ENCODE peak calls at places on chromosomes 5 and 9, in nine cellular contexts. K is CD4-positive, alpha-beta memory T cell; F is H1; Y is GM12865; X is aorta; D is pancreas; I is astrocyte of the spinal cord; G is fibroblast of pulmonary artery; E is cardiac fibroblast. C is an unnamed sample.

GRCh38 chr5:122501087-122501435 is 189.0 kb downstream of the SNCAIP start:
- DNase-seq in K (no peak), F (no peak), Y (no peak), X (peak), D (no peak), I (no peak), G (peak), E (peak), C (peak)

GRCh38 chr5:53318303-53318702 is 162.1 kb upstream of the FST start:
- DNase-seq in K (no peak), F (no peak), Y (no peak), X (no peak), D (no peak), I (no peak), G (no peak), E (no peak), C (no peak)

GRCh38 chr9:129887210-129888084 is 52.2 kb downstream of the USP20 start:
- DNase-seq in K (peak), F (no peak), Y (peak), X (peak), D (no peak), I (peak), G (peak), E (peak), C (peak)

GRCh38 chr5:527646-528591 is 3.7 kb upstream of the SLC9A3 start:
- DNase-seq in K (no peak), F (no peak), Y (no peak), X (peak), D (peak), I (no peak), G (no peak), E (no peak), C (no peak)

GRCh38 chr9:38160613-38161215 is 91.7 kb upstream of the SHB start:
- DNase-seq in K (peak), F (no peak), Y (peak), X (peak), D (peak), I (peak), G (peak), E (peak), C (peak)

GRCh38 chr9:134475051-134475790 is 149.0 kb downstream of the RXRA start:
- DNase-seq in K (no peak), F (no peak), Y (no peak), X (peak), D (no peak), I (peak), G (peak), E (peak), C (peak)

GRCh38 chr5:168819004-168819626 is 239.9 kb upstream of the PANK3 start:
- DNase-seq in K (no peak), F (no peak), Y (no peak), X (no peak), D (no peak), I (no peak), G (no peak), E (no peak), C (no peak)

GRCh38 chr9:120925535-120926396 is 830 bp downstream of the TRAF1 start:
- DNase-seq in K (peak), F (no peak), Y (peak), X (peak), D (no peak), I (peak), G (peak), E (peak), C (peak)

GRCh38 chr5:144368556-144368955 is 197.9 kb downstream of the KCTD16 start:
- DNase-seq in K (no peak), F (no peak), Y (no peak), X (no peak), D (no peak), I (peak), G (peak), E (peak), C (peak)

GRCh38 chr9:89661956-89662717 is 57.3 kb downstream of the GADD45G start:
- DNase-seq in K (no peak), F (peak), Y (peak), X (peak), D (peak), I (peak), G (peak), E (peak), C (peak)

GRCh38 chr9:34518110-34518616 is 4.6 kb downstream of the ENHO start:
- DNase-seq in K (no peak), F (no peak), Y (no peak), X (no peak), D (no peak), I (no peak), G (no peak), E (no peak), C (no peak)

GRCh38 chr9:138038244-138038671 is 160.7 kb downstream of the CACNA1B start:
- DNase-seq in K (no peak), F (no peak), Y (no peak), X (no peak), D (no peak), I (no peak), G (no peak), E (no peak), C (no peak)

GRCh38 chr9:110404473-110404872 is 66.8 kb upstream of the TXNDC8 start:
- DNase-seq in K (no peak), F (no peak), Y (no peak), X (no peak), D (no peak), I (no peak), G (no peak), E (no peak), C (no peak)

GRCh38 chr5:146068136-146068717 is 37.1 kb downstream of the PLAC8L1 start:
- DNase-seq in K (no peak), F (no peak), Y (no peak), X (no peak), D (no peak), I (no peak), G (no peak), E (no peak), C (no peak)

GRCh38 chr9:119044801-119045200 is 324.4 kb downstream of the BRINP1 start:
- DNase-seq in K (no peak), F (no peak), Y (no peak), X (no peak), D (no peak), I (no peak), G (no peak), E (no peak), C (no peak)

GRCh38 chr5:2603176-2603575 is 148.3 kb downstream of the IRX2 start:
- DNase-seq in K (no peak), F (no peak), Y (no peak), X (no peak), D (no peak), I (no peak), G (no peak), E (no peak), C (no peak)

GRCh38 chr5:20555034-20555433 is 567.0 kb upstream of the CDH18 start:
- DNase-seq in K (no peak), F (no peak), Y (no peak), X (no peak), D (no peak), I (no peak), G (no peak), E (no peak), C (no peak)

GRCh38 chr5:134034326-134034725 is 29.6 kb upstream of the VDAC1 start:
- DNase-seq in K (no peak), F (no peak), Y (no peak), X (no peak), D (peak), I (no peak), G (no peak), E (no peak), C (no peak)

GRCh38 chr9:99954108-99954507 is 47.7 kb downstream of the STX17 start:
- DNase-seq in K (no peak), F (no peak), Y (peak), X (no peak), D (no peak), I (no peak), G (no peak), E (no peak), C (no peak)

GRCh38 chr5:53429706-53430105 is 50.7 kb upstream of the FST start:
- DNase-seq in K (no peak), F (no peak), Y (no peak), X (no peak), D (no peak), I (peak), G (no peak), E (peak), C (peak)

GRCh38 chr5:172686111-172686510 is 45.0 kb downstream of the NEURL1B start:
- DNase-seq in K (no peak), F (no peak), Y (no peak), X (peak), D (no peak), I (no peak), G (no peak), E (no peak), C (peak)

GRCh38 chr9:122126340-122127333 is 32.9 kb downstream of the NDUFA8 start:
- DNase-seq in K (no peak), F (no peak), Y (no peak), X (no peak), D (no peak), I (peak), G (peak), E (peak), C (peak)

GRCh38 chr5:10863763-10864383 is 102.8 kb upstream of the DAP start:
- DNase-seq in K (peak), F (peak), Y (peak), X (peak), D (peak), I (peak), G (peak), E (peak), C (peak)

GRCh38 chr9:92147030-92147853 is 32.0 kb upstream of the SPTLC1 start:
- DNase-seq in K (no peak), F (no peak), Y (peak), X (peak), D (no peak), I (peak), G (peak), E (peak), C (peak)

GRCh38 chr5:16628376-16628775 is 11.6 kb upstream of the RETREG1 start:
- DNase-seq in K (no peak), F (no peak), Y (no peak), X (no peak), D (no peak), I (no peak), G (no peak), E (no peak), C (no peak)

GRCh38 chr9:133732351-133733073 is 5.6 kb downstream of the SARDH start:
- DNase-seq in K (no peak), F (no peak), Y (no peak), X (no peak), D (no peak), I (no peak), G (no peak), E (no peak), C (no peak)

GRCh38 chr9:134562146-134562753 is 79.4 kb upstream of the COL5A1 start:
- DNase-seq in K (no peak), F (no peak), Y (no peak), X (no peak), D (no peak), I (no peak), G (no peak), E (no peak), C (peak)

GRCh38 chr9:121820286-121821005 is 169.0 kb downstream of the DAB2IP start:
- DNase-seq in K (no peak), F (no peak), Y (no peak), X (no peak), D (no peak), I (no peak), G (no peak), E (no peak), C (no peak)

GRCh38 chr5:9722826-9723225 is 92.7 kb upstream of the TAS2R1 start:
- DNase-seq in K (no peak), F (no peak), Y (no peak), X (no peak), D (no peak), I (no peak), G (no peak), E (no peak), C (no peak)

GRCh38 chr9:109286571-109286977 is 34.3 kb downstream of the EPB41L4B start:
- DNase-seq in K (no peak), F (no peak), Y (no peak), X (no peak), D (no peak), I (peak), G (peak), E (peak), C (peak)

GRCh38 chr9:90961375-90961774 is 159.8 kb downstream of the SYK start:
- DNase-seq in K (no peak), F (no peak), Y (no peak), X (peak), D (no peak), I (peak), G (no peak), E (peak), C (peak)

GRCh38 chr9:79572891-79573696 is 1.3 kb downstream of the TLE4 start:
- DNase-seq in K (peak), F (no peak), Y (peak), X (peak), D (peak), I (no peak), G (no peak), E (no peak), C (no peak)

GRCh38 chr9:137745541-137745991 is 126.8 kb downstream of the EHMT1 start:
- DNase-seq in K (no peak), F (no peak), Y (peak), X (no peak), D (no peak), I (peak), G (peak), E (peak), C (peak)

GRCh38 chr5:14572384-14572783 is 9.2 kb upstream of the OTULINL start:
- DNase-seq in K (no peak), F (no peak), Y (no peak), X (no peak), D (no peak), I (no peak), G (no peak), E (no peak), C (no peak)
- H3K4me3 ChIP-seq in K (no peak), F (no peak), Y (no peak), X (no peak), D (no peak), I (no peak), G (no peak), E (no peak), C (no peak)

GRCh38 chr5:138927979-138928378 is 52.8 kb upstream of the LRRTM2 start:
- DNase-seq in K (no peak), F (no peak), Y (no peak), X (peak), D (peak), I (no peak), G (peak), E (no peak), C (peak)
- H3K4me3 ChIP-seq in K (no peak), F (no peak), Y (no peak), X (no peak), D (no peak), I (no peak), G (no peak), E (no peak), C (no peak)

GRCh38 chr9:114098021-114098659 is 952 bp downstream of the KIF12 start:
- DNase-seq in K (peak), F (no peak), Y (no peak), X (no peak), D (peak), I (no peak), G (no peak), E (no peak), C (no peak)
- H3K4me3 ChIP-seq in K (no peak), F (peak), Y (no peak), X (peak), D (peak), I (peak), G (peak), E (peak), C (peak)

DNA sequence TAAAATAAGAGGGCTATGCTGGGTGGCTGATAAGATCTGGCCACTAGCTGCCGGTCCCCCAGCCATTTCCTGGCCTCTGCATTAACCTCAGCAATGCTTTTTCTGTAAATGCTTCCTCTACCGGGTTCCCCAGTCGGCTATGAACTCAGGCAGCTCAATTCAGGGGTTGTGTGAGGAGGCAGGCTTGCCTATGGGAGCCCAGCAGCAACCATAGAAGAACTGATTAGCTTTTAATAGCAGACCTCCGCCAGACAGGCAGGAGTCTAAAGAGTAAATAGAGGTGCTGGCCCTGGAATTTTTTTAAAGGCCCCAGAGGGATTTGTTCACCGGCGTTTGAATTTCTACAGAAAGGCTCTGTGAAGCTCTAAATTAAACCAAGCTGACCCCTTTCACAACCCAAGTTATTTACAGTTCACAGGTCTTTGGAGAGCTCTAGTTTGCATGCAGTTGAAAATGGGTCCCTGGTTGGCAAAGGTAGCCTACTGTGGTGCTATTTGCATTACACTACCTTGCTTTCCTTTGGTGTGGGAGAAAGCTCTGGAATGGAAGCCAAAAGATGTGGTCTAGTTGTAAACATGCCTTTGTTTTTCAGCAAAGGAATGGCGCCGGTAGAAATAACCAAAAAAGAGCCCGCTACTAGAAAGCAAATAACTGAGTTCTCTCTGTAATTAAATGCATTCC is 289.7 kb upstream of the SEMA6A start:
- DNase-seq in K (no peak), F (peak), Y (no peak), X (no peak), D (no peak), I (peak), G (no peak), E (no peak), C (no peak)
- H3K4me3 ChIP-seq in K (no peak), F (no peak), Y (no peak), X (no peak), D (no peak), I (no peak), G (no peak), E (no peak), C (no peak)

GRCh38 chr5:132259061-132259851 is 1.8 kb downstream of the PDLIM4 start:
- DNase-seq in K (no peak), F (no peak), Y (no peak), X (peak), D (peak), I (peak), G (peak), E (peak), C (peak)
- H3K4me3 ChIP-seq in K (no peak), F (no peak), Y (no peak), X (no peak), D (no peak), I (peak), G (peak), E (peak), C (peak)

GRCh38 chr5:154782812-154783592 is 27.8 kb downstream of the LARP1 start:
- DNase-seq in K (no peak), F (no peak), Y (peak), X (no peak), D (no peak), I (no peak), G (no peak), E (no peak), C (no peak)
- H3K4me3 ChIP-seq in K (no peak), F (no peak), Y (no peak), X (no peak), D (no peak), I (no peak), G (no peak), E (no peak), C (no peak)

GRCh38 chr5:119339965-119340364 is 15.9 kb upstream of the TNFAIP8 start:
- DNase-seq in K (no peak), F (no peak), Y (peak), X (no peak), D (no peak), I (no peak), G (no peak), E (no peak), C (no peak)
- H3K4me3 ChIP-seq in K (peak), F (no peak), Y (peak), X (no peak), D (no peak), I (no peak), G (no peak), E (no peak), C (no peak)

GRCh38 chr5:167652690-167653089 is 638.8 kb upstream of the WWC1 start:
- DNase-seq in K (no peak), F (no peak), Y (no peak), X (no peak), D (no peak), I (peak), G (no peak), E (peak), C (peak)
- H3K4me3 ChIP-seq in K (no peak), F (no peak), Y (no peak), X (no peak), D (no peak), I (no peak), G (no peak), E (no peak), C (no peak)

GRCh38 chr5:131821221-131821620 is 24.4 kb upstream of the FNIP1 start:
- DNase-seq in K (no peak), F (no peak), Y (no peak), X (no peak), D (no peak), I (no peak), G (peak), E (peak), C (peak)

GRCh38 chr5:131812371-131813160 is 15.7 kb upstream of the FNIP1 start:
- DNase-seq in K (no peak), F (no peak), Y (no peak), X (no peak), D (no peak), I (no peak), G (no peak), E (peak), C (no peak)

GRCh38 chr5:131814990-131815389 is 18.2 kb upstream of the FNIP1 start:
- DNase-seq in K (no peak), F (no peak), Y (no peak), X (no peak), D (no peak), I (peak), G (peak), E (peak), C (peak)

DNA sequence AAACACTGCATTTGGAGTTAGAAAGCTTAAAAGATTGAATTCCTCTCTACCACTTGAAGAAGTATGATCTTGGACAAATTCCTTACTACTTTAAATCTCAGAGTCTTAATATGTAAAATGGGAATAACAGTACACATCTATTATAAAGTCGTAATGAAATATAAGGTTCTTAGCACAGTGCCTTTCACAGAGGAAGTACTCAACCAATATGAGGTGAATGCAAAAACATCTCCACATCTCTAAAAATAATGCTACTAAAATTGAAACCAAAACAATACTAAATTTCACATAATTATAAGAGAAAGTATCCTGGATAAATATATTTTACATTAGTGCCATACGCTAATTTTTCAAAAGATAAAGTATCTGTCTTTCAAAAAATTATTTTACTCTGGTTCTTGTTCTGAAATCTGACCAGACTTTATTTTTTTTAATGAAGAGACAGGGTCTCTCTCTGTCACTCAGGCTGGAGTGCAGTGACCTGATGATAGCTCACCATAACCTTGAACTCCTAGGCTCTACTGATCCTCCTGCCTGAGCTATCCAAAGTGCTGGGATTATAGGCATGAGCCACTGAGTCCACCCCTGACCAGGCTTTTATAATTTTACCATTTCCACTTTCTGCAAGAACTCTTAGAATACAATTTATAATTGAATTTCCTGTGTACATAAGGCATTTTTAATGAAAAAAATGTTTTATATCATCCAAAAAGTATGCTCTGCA is 21.3 kb upstream of the FNIP1 start:
- DNase-seq in K (no peak), F (no peak), Y (no peak), X (no peak), D (no peak), I (no peak), G (no peak), E (no peak), C (no peak)
- H3K4me3 ChIP-seq in K (no peak), F (no peak), Y (no peak), X (no peak), D (no peak), I (no peak), G (no peak), E (no peak), C (no peak)